ENCODE peak calls at places on chromosomes 2 and 18, in nine cellular contexts. H is sciatic nerve; S is ecto neural progenitor cell; A is LHCN-M2; W is SHP77; V is HuH-7; X is NCI-H2107; Z is stimulated activated CD4-positive, alpha-beta T cell treated with anti-CD3 and anti-CD28 coated beads, Interleukin-4, amount 100 ng/mL, for 1 hour; J is activated effector memory CD4-positive, alpha-beta T cell treated with anti-CD3 and anti-CD28 coated beads, Interleukin-2, amount 50 U/mL, for 16 hours. B is an unnamed sample.

GRCh38 chr2:172178035-172178434 is 75.3 kb upstream of the DLX2 start:
- DNase-seq in A (peak), J (no peak), H (no peak), X (no peak), S (no peak), W (no peak), Z (no peak), V (no peak), B (no peak)

GRCh38 chr2:157628532-157629415 is at the start of gene ACVR1C:
- DNase-seq in A (peak), J (peak), V (peak), S (peak), Z (peak), H (peak), X (no peak), W (peak), B (peak)

GRCh38 chr2:221104391-221104811 is 467.7 kb downstream of the EPHA4 start:
- DNase-seq in W (peak), S (peak), H (peak), X (no peak), Z (no peak), V (no peak), A (peak), J (no peak), B (no peak)

GRCh38 chr18:79867666-79868065 is 69.9 kb downstream of the KCNG2 start:
- DNase-seq in S (peak), X (no peak), A (no peak), Z (no peak), V (no peak), W (no peak), J (peak), H (no peak), B (no peak)

GRCh38 chr2:226208726-226209125 is 590.9 kb downstream of the IRS1 start:
- DNase-seq in X (no peak), W (no peak), V (no peak), S (no peak), Z (no peak), J (no peak), H (no peak), A (peak), B (no peak)

GRCh38 chr2:30721241-30721640 is 86.0 kb downstream of the CAPN13 start:
- DNase-seq in W (no peak), H (peak), J (peak), V (no peak), Z (no peak), A (no peak), X (no peak), S (peak), B (no peak)

GRCh38 chr2:225337183-225337582 is 62.3 kb upstream of the NYAP2 start:
- DNase-seq in J (no peak), A (peak), H (no peak), V (no peak), X (no peak), S (no peak), W (no peak), Z (no peak), B (no peak)

GRCh38 chr2:32418777-32419176 is 62.0 kb downstream of the BIRC6 start:
- DNase-seq in A (peak), S (no peak), H (no peak), W (no peak), V (no peak), Z (no peak), X (no peak), J (no peak), B (no peak)

GRCh38 chr2:119947535-119947934 is 65.3 kb upstream of the EPB41L5 start:
- DNase-seq in W (no peak), S (no peak), Z (no peak), A (no peak), X (no peak), J (no peak), V (no peak), H (no peak), B (no peak)

GRCh38 chr2:28662468-28663095 is 89.0 kb upstream of the PPP1CB start:
- DNase-seq in J (no peak), H (no peak), W (peak), V (peak), Z (no peak), S (no peak), X (no peak), A (peak), B (no peak)

GRCh38 chr2:151637284-151637781 is 96.9 kb downstream of the NEB start:
- DNase-seq in Z (peak), H (no peak), J (peak), A (no peak), V (no peak), X (no peak), W (no peak), S (no peak), B (no peak)

GRCh38 chr2:57981369-57981768 is 65.2 kb upstream of the VRK2 start:
- DNase-seq in J (no peak), S (no peak), X (no peak), Z (no peak), W (no peak), V (no peak), A (peak), H (no peak), B (no peak)

GRCh38 chr2:10444463-10444862 is 3.7 kb downstream of the ODC1 start:
- DNase-seq in A (peak), V (no peak), Z (no peak), X (no peak), S (no peak), J (no peak), H (no peak), W (no peak), B (no peak)

GRCh38 chr2:43001055-43001378 is 208.6 kb upstream of the HAAO start:
- DNase-seq in Z (no peak), X (no peak), V (no peak), A (no peak), J (no peak), H (peak), W (no peak), S (no peak), B (no peak)

GRCh38 chr2:84640386-84640785 is 124.1 kb downstream of the DNAH6 start:
- DNase-seq in S (no peak), A (peak), H (no peak), V (no peak), Z (no peak), X (no peak), W (no peak), J (no peak), B (no peak)

GRCh38 chr18:57547260-57547659 is 39.2 kb downstream of the FECH start:
- DNase-seq in S (no peak), A (no peak), V (no peak), Z (no peak), H (no peak), W (no peak), J (no peak), X (no peak), B (no peak)

GRCh38 chr18:13416208-13416607 is 197.6 kb downstream of the LDLRAD4 start:
- DNase-seq in W (no peak), A (no peak), X (no peak), S (no peak), J (no peak), Z (no peak), H (no peak), V (no peak), B (no peak)

GRCh38 chr18:76252880-76253279 is 242.2 kb downstream of the ZNF516 start:
- DNase-seq in J (no peak), H (no peak), S (no peak), X (no peak), W (peak), A (peak), V (no peak), Z (no peak), B (no peak)

GRCh38 chr2:203822240-203822639 is 45.3 kb upstream of the CTLA4 start:
- DNase-seq in J (no peak), V (no peak), A (no peak), S (no peak), W (no peak), Z (no peak), H (no peak), X (no peak), B (no peak)

GRCh38 chr2:11796190-11797171 is 50.0 kb downstream of the LPIN1 start:
- DNase-seq in W (no peak), V (no peak), A (no peak), J (no peak), X (no peak), Z (no peak), H (no peak), S (no peak), B (no peak)

GRCh38 chr2:232387451-232388171 is 9.1 kb downstream of the ALPP start:
- DNase-seq in X (no peak), H (no peak), W (no peak), Z (no peak), V (no peak), A (no peak), S (no peak), J (no peak), B (no peak)

GRCh38 chr2:57936216-57936615 is 110.4 kb upstream of the VRK2 start:
- DNase-seq in J (no peak), V (no peak), A (peak), H (no peak), X (no peak), Z (no peak), W (no peak), S (no peak), B (no peak)

GRCh38 chr18:54957295-54957694 is 2.0 kb downstream of the CCDC68 start:
- DNase-seq in J (no peak), W (no peak), V (no peak), Z (no peak), X (no peak), H (no peak), A (peak), S (no peak), B (no peak)

GRCh38 chr2:130327703-130328527 is 14.8 kb upstream of the IMP4 start:
- DNase-seq in Z (no peak), S (peak), V (no peak), H (no peak), X (no peak), J (no peak), W (no peak), A (peak), B (no peak)

GRCh38 chr2:165646321-165646801 is 147.7 kb downstream of the GALNT3 start:
- DNase-seq in J (no peak), X (no peak), Z (no peak), A (no peak), H (no peak), S (no peak), W (no peak), V (no peak), B (no peak)

GRCh38 chr2:159807183-159808037 is 9.4 kb upstream of the CD302 start:
- DNase-seq in X (peak), Z (no peak), S (no peak), V (peak), W (peak), J (no peak), H (no peak), A (peak), B (peak)